ENCODE peak calls at places on chromosomes 7 and 10, in five cellular contexts. A is mucosa of descending colon, H is astrocyte of the spinal cord, K is NB4, J is kidney. T is an unnamed sample.

GRCh38 chr10:3806603-3807002 is 21.6 kb upstream of the KLF6 start:
- DNase-seq in K (no peak), A (peak), H (peak), J (no peak), T (no peak)

GRCh38 chr7:127819975-127820778 is 168.2 kb downstream of the SND1 start:
- DNase-seq in A (no peak), H (peak), K (peak), J (no peak), T (no peak)

GRCh38 chr7:157688439-157689268 is 351.9 kb downstream of the DNAJB6 start:
- DNase-seq in H (no peak), A (no peak), K (no peak), J (peak), T (peak)

GRCh38 chr7:55170335-55170734 is 151.5 kb downstream of the EGFR start:
- DNase-seq in K (no peak), J (no peak), A (no peak), H (no peak), T (no peak)

GRCh38 chr10:1575481-1576244 is 161.7 kb downstream of the ADARB2 start:
- DNase-seq in H (no peak), A (no peak), K (no peak), J (peak), T (no peak)

GRCh38 chr7:48528689-48529088 is 357.4 kb downstream of the ABCA13 start:
- DNase-seq in K (peak), A (no peak), H (no peak), J (no peak), T (no peak)

GRCh38 chr10:133565441-133566294 is at the start of gene SYCE1:
- DNase-seq in J (peak), A (no peak), H (no peak), K (no peak), T (no peak)

GRCh38 chr10:114624941-114625780 is 32.9 kb downstream of the ABLIM1 start:
- DNase-seq in H (no peak), A (no peak), K (no peak), J (no peak), T (no peak)

GRCh38 chr10:68208424-68209042 is 23.4 kb downstream of the ATOH7 start:
- DNase-seq in J (no peak), K (peak), A (peak), H (peak), T (peak)

GRCh38 chr7:67484244-67484751 is 487.7 kb downstream of the TYW1 start:
- DNase-seq in A (no peak), H (peak), J (no peak), K (peak), T (peak)

GRCh38 chr10:63711866-63712716 is 190.9 kb downstream of the REEP3 start:
- DNase-seq in K (no peak), H (peak), J (peak), A (peak), T (no peak)

GRCh38 chr7:29808075-29808786 is 1.9 kb downstream of the WIPF3 start:
- DNase-seq in K (no peak), H (peak), A (no peak), J (no peak), T (no peak)

GRCh38 chr10:815338-816104 is 116.0 kb downstream of the LARP4B start:
- DNase-seq in H (no peak), K (no peak), J (no peak), A (no peak), T (no peak)

GRCh38 chr7:55063633-55064032 is 44.8 kb downstream of the EGFR start:
- DNase-seq in K (no peak), A (no peak), H (peak), J (no peak), T (no peak)

GRCh38 chr10:72013202-72013945 is 49.2 kb downstream of the CHST3 start:
- DNase-seq in K (no peak), H (no peak), J (no peak), A (no peak), T (no peak)

GRCh38 chr7:77703220-77703472 is 6.9 kb downstream of the RSBN1L start:
- DNase-seq in A (no peak), J (no peak), H (no peak), K (no peak), T (no peak)

GRCh38 chr10:131547129-131547799 is 235.7 kb upstream of the TCERG1L start:
- DNase-seq in A (no peak), H (no peak), K (no peak), J (no peak), T (no peak)

GRCh38 chr10:103789141-103789540 is 66.2 kb downstream of the SH3PXD2A start:
- DNase-seq in H (no peak), A (peak), K (no peak), J (no peak), T (no peak)

GRCh38 chr10:60236869-60237524 is 152.7 kb downstream of the ANK3 start:
- DNase-seq in A (peak), H (no peak), K (peak), J (peak), T (no peak)

GRCh38 chr7:106959753-106960152 is 84.8 kb upstream of the PRKAR2B start:
- DNase-seq in J (no peak), H (no peak), K (no peak), A (no peak), T (peak)

GRCh38 chr7:15845868-15846267 is 159.4 kb upstream of the MEOX2 start:
- DNase-seq in H (no peak), K (no peak), A (no peak), J (no peak), T (no peak)

GRCh38 chr10:102675887-102676616 is 31.8 kb downstream of the TRIM8 start:
- DNase-seq in K (peak), J (peak), A (no peak), H (peak), T (peak)

GRCh38 chr7:80884511-80885195 is 34.2 kb downstream of the SEMA3C start:
- DNase-seq in J (no peak), A (no peak), K (no peak), H (no peak), T (no peak)

GRCh38 chr7:130275826-130276291 is 9.2 kb downstream of the CPA2 start:
- DNase-seq in J (no peak), K (no peak), A (no peak), H (no peak), T (no peak)

GRCh38 chr10:35216303-35216905 is 89.8 kb downstream of the CREM start:
- DNase-seq in J (no peak), H (peak), A (no peak), K (peak), T (no peak)

GRCh38 chr7:139393621-139394215 is 34.0 kb downstream of the LUC7L2 start:
- DNase-seq in J (no peak), A (no peak), H (peak), K (no peak), T (no peak)

GRCh38 chr10:79066460-79067240 is 2.1 kb upstream of the ZMIZ1 start:
- DNase-seq in A (peak), J (peak), H (peak), K (peak), T (no peak)

GRCh38 chr7:55515569-55516279 is 56.6 kb downstream of the VOPP1 start:
- DNase-seq in K (no peak), A (no peak), H (no peak), J (peak), T (no peak)

GRCh38 chr7:152847491-152847890 is 87.9 kb downstream of the ACTR3B start:
- DNase-seq in J (no peak), A (no peak), H (no peak), K (peak), T (no peak)

GRCh38 chr10:93570383-93570782 is 3.9 kb downstream of the FFAR4 start:
- DNase-seq in K (no peak), A (no peak), H (no peak), J (no peak), T (no peak)

GRCh38 chr10:12130237-12130872 is 878 bp downstream of the SEC61A2 start:
- DNase-seq in K (peak), H (peak), J (no peak), A (no peak), T (peak)

GRCh38 chr10:61903184-61903990 is 1.9 kb downstream of the ARID5B start:
- DNase-seq in H (peak), J (peak), K (peak), A (peak), T (peak)

GRCh38 chr10:69123306-69123746 is 652 bp upstream of the VPS26A start:
- DNase-seq in H (no peak), A (no peak), K (no peak), J (no peak), T (peak)

GRCh38 chr10:15636446-15636845 is 83.3 kb downstream of the ITGA8 start:
- DNase-seq in H (no peak), K (no peak), J (no peak), A (no peak), T (no peak)

GRCh38 chr10:30348378-30348776 is 701 bp downstream of the MTPAP start:
- DNase-seq in J (no peak), K (peak), H (peak), A (no peak), T (no peak)

GRCh38 chr10:43407576-43408330 is 1.2 kb downstream of the HNRNPF start:
- DNase-seq in H (peak), J (peak), A (peak), K (peak), T (peak)

GRCh38 chr7:127794551-127794950 is 142.6 kb downstream of the SND1 start:
- DNase-seq in K (no peak), H (no peak), J (no peak), A (no peak), T (no peak)

DNA sequence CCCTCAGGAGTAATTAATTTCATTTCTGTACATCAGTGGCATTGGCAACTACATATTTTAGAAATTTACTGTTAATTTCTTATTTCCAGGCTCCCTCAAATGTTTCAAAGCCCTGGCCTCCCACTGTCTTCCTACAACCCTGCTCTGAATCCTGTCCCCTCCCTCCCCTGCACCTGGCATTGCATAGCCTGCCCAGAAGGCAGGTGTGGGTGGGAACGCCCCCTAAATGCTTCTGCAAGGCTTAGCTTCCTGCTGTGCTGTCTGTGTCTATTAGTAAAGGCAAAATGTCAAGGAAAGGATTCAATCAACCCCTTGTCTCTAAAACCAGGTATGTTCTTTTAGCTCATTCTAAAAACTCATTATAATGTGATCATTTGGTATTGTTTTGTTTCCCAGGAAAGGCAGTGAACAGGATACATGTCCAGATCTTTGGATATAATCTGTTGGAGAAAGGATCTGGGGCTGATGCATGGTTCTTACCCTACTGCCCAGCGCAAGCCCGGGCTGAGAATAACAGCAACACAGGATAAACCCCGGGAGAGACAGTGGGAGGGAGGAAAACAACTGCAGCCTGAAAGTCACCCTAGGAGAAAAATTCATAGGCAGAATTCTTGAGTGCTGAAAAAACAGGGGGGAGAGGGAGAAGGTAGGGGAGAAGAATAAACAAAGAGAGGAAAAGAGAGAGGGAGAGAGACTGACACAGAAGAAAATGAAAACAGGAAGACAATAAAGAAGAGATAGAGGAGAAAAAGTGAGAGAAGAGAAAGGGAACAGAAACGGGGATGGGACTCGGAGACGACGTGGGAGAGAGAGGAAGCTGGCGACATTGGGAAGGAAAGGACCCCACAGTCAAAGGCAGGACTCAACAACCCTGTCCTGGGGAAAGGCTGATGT is 592 bp downstream of the ZNF488 start:
- DNase-seq in K (no peak), J (no peak), A (no peak), H (no peak), T (no peak)
- TF ChIP-seq CTCF in K (no peak), J (no peak), A (no peak), H (no peak), T (no peak)

DNA sequence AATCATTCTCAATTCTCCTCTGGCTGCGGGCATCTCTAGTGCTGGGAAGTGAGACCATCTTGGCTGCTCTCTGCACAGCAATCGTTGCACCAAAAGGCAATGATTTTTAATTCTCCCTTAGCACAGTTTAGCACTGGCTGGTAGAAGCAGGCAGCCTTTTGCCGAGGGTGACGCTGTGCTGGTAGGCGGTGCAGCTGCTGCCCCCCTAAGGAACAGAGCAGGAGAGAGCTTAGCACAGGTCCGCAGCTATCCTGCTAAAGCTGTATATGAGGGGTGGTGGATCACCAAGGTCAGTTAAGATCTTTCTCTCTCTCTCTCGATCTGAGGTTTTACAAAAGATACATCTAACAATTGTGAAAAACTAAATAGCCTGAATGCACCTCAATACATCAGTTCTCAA is 390.1 kb downstream of the GATA3 start:
- DNase-seq in A (no peak), H (no peak), J (no peak), K (peak), T (peak)
- TF ChIP-seq CTCF in A (no peak), H (no peak), J (no peak), K (no peak), T (no peak)

GRCh38 chr7:44486693-44487092 is 3.8 kb downstream of the NUDCD3 start:
- DNase-seq in J (no peak), K (peak), A (no peak), H (no peak), T (no peak)
- TF ChIP-seq CTCF in J (no peak), K (no peak), A (no peak), H (no peak), T (no peak)

DNA sequence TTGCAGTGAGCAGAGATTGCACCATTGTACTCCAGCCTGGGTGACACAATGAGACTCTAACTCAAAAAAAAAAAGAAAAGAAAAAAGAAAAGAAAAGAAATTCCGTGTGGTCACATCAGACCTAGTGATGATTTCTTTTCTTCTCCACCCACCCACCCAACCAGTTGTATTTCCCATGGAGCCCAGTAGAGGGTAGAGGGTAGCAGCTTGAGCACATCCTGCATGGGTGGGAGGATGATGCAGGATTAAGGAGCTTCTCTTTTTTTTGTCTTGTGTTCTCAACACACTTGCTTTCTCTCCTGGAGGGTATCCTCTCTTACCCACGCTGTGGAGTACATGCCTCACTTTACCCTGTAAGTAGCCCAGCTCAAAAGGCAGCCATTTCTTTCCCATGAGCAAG is 118.6 kb upstream of the CARD11 start:
- DNase-seq in H (peak), A (no peak), J (no peak), K (peak), T (no peak)
- TF ChIP-seq CTCF in H (no peak), A (no peak), J (no peak), K (peak), T (no peak)

T was measured in nephron progenitor cell.